ENCODE peak calls at places on chromosomes 2 and 18, in four cellular contexts. X is IMR-90, L is neuronal stem cell, K is mesenchymal stem cell. M is an unnamed sample. For H3K36me3, the result is how much of the 10 kb centered on the place peaks cover.

GRCh38 chr2:150211164-150211631 is 276.3 kb downstream of the RND3 start:
- DNase-seq in L (no peak), X (peak), K (peak), M (no peak)

GRCh38 chr2:10891391-10891790 is 20.3 kb upstream of the KCNF1 start:
- DNase-seq in L (no peak), K (no peak), X (no peak), M (no peak)

GRCh38 chr18:60163622-60164021 is 209.0 kb downstream of the MC4R start:
- DNase-seq in L (no peak), X (no peak), K (no peak), M (no peak)

GRCh38 chr2:58228272-58228671 is 12.9 kb downstream of the FANCL start:
- DNase-seq in K (no peak), X (no peak), L (no peak), M (no peak)

GRCh38 chr2:118668431-118669424 is 178.7 kb downstream of the EN1 start:
- DNase-seq in K (peak), X (peak), L (peak), M (peak)

GRCh38 chr2:73931531-73932500 is 5.1 kb downstream of the DGUOK start:
- DNase-seq in K (peak), X (peak), L (no peak), M (no peak)

GRCh38 chr18:80037300-80037699 is 3.1 kb downstream of the RBFA start:
- DNase-seq in X (no peak), L (no peak), K (no peak), M (no peak)

GRCh38 chr18:49524951-49525350 is 36.9 kb upstream of the LIPG start:
- DNase-seq in X (no peak), K (no peak), L (no peak), M (no peak)

GRCh38 chr2:178012639-178013038 is 59.9 kb downstream of the PDE11A start:
- DNase-seq in K (no peak), X (no peak), L (no peak), M (no peak)

GRCh38 chr2:181241366-181241765 is 215.8 kb upstream of the ITGA4 start:
- DNase-seq in X (no peak), L (no peak), K (no peak), M (no peak)

GRCh38 chr18:8724452-8724851 is 19.1 kb downstream of the MTCL1 start:
- DNase-seq in X (no peak), L (no peak), K (no peak), M (no peak)

GRCh38 chr18:43681661-43682060 is 404.4 kb upstream of the SYT4 start:
- DNase-seq in X (no peak), K (no peak), L (no peak), M (peak)

GRCh38 chr18:48003426-48004349 is 73.2 kb upstream of the SMAD2 start:
- DNase-seq in L (no peak), X (no peak), K (peak), M (peak)

DNA sequence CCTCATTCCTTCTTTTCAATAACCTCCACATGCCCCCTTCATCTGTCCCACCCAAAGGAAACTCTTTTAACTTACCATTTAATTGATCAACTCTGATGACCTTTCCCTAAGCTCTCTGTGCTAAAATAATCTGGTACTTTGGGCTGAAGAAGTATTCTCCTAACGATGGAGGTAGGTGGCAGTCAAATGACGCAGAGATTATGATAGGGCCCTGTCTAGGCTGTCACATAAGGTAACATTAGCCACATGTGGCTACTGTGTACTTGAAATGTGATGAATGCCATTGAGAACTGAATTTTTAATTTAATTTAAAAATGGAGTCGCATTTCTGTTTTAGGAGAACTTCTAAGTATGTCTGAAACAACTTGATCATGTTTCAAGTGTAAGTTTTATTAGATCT is 140.5 kb upstream of the TNP1 start:
- DNase-seq in K (no peak), X (no peak), L (no peak), M (no peak)
- H3K36me3 ChIP-seq in K (under half), X (under half), L (under half), M (under half)

GRCh38 chr18:58859935-58860334 is 4.7 kb upstream of the ZNF532 start:
- DNase-seq in K (no peak), X (no peak), L (no peak), M (peak)
- H3K18ac ChIP-seq in K (peak), X (peak), L (no peak), M (peak)

GRCh38 chr2:112061299-112061698 is 6.2 kb downstream of the TMEM87B start:
- DNase-seq in L (no peak), X (no peak), K (no peak), M (no peak)

GRCh38 chr2:112061840-112062239 is 6.8 kb downstream of the TMEM87B start:
- DNase-seq in K (no peak), X (no peak), L (no peak), M (no peak)

GRCh38 chr2:112065966-112066365 is 10.9 kb downstream of the TMEM87B start:
- DNase-seq in K (peak), L (no peak), X (peak), M (peak)

GRCh38 chr2:112062894-112063293 is 7.8 kb downstream of the TMEM87B start:
- DNase-seq in L (no peak), X (no peak), K (no peak), M (no peak)

GRCh38 chr2:112065486-112065885 is 10.4 kb downstream of the TMEM87B start:
- DNase-seq in X (no peak), K (peak), L (no peak), M (no peak)
- H3K36me3 ChIP-seq in X (under half), K (half or more), L (half or more), M (under half)

DNA sequence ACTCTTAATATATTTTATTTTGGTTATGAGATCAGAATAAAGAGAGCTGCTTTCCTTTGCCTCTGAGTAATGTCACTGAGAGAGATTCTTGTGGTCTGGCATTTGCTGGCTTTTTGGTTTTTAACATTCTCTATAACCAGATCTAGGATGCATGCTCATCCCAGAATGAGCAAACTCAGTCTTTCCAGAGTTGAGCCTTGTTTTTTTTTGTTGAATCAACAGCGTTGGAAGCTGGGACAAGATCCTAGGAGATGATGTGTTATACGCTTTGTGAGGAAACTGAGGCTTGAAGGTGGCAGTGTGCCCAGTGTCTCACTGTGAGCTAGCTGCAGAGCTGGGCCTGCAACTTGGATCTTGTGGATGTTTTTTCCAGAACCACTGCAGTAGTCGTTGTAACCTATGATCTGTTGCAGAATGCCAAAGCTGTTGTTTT is 19.5 kb downstream of the MYO1B start:
- DNase-seq in L (no peak), K (peak), X (peak), M (no peak)
- H3K18ac ChIP-seq in L (no peak), K (no peak), X (peak), M (no peak)

GRCh38 chr2:241092677-241093076 is 9.4 kb downstream of the MTERF4 start:
- DNase-seq in K (no peak), X (no peak), L (no peak), M (no peak)

GRCh38 chr2:241094172-241094571 is 7.9 kb downstream of the MTERF4 start:
- DNase-seq in L (no peak), X (no peak), K (no peak), M (no peak)

GRCh38 chr2:241096979-241097378 is 5.1 kb downstream of the MTERF4 start:
- DNase-seq in L (no peak), K (no peak), X (no peak), M (no peak)

GRCh38 chr2:241095594-241096290 is 6.3 kb downstream of the MTERF4 start:
- DNase-seq in K (no peak), L (no peak), X (no peak), M (no peak)

DNA sequence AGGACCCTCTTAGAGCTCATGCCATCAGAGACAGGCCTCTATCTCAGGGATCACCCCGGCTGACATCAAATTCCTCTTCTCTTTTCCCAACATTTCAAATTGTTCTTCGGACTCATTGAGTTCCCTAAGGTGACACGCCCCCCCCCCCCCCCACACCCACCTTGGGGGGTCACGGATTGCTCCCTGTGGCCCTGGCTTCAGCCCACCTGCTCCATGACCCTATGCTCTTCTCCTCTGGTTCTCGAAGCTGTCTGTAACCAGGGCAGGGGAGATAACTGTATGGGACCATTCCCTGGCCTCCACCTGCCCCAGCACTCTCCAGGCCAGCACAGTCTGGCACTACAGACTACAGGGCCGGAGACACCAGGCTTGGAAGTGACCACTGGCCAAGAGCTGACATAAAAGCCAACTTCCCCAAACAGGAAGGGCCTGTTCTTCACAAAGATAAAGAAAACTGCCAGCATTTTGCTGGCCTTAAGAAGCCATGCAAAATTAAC is 7.1 kb downstream of the MTERF4 start:
- DNase-seq in X (no peak), L (no peak), K (no peak), M (no peak)
- H3K36me3 ChIP-seq in X (under half), L (half or more), K (half or more), M (under half)

DNA sequence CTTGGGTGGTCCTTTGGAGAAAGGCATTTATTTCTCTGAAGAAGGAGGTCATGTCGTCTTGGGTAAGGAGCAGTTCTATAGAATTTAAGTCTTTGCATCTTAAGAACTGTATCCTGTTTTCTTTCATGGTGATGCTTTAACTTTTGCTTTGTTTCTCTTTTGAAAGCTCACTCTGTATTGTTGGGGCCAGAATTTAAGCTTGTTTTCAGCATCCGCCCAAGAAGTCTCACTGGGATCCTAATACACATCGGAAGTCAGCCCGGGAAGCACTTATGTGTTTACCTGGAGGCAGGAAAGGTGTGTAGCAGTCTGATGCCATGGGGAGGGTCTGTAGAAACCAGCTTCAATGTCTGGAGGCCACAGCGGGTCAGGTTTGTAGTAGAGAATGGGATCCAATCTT is 64.7 kb upstream of the TTC39C start:
- DNase-seq in K (no peak), L (no peak), X (no peak), M (peak)
- H3K18ac ChIP-seq in K (no peak), L (peak), X (no peak), M (no peak)

DNA sequence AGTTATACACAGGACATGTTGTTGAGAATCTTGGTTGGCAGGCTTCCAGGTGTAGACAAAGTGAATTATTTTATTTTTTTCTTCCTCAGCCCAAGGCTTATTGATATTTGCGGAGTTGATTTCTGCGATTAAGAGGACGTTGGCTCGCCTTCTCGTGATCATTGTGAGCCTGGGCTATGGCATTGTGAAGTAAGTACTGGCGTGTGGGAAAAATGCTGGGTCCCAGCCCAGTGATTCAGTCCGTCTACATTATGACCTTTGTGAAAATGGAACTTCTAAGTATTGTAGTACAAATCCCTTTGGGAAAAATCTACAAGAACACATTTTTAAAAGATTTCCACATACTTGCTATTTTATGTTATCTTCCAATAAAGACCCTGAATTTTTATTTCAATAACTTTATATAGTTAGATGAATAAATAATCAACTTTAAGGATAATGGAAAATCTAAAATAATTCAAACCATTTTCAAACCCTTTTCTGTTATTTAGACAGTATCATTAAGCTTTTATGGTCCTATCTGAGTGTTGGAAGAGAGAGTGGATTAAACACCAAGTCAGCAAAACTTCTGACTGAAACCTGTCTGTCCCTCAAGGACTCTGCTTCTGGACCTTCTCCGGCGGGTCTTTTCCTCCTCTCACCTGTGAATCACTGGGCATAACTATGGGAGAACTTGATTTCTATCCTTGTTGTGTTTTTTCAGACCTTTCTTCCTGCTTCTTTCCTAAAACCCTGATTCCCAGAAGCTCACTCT is 31.0 kb downstream of the TMEM87B start:
- DNase-seq in L (no peak), K (no peak), X (no peak), M (no peak)
- H3K36me3 ChIP-seq in L (half or more), K (half or more), X (half or more), M (under half)

DNA sequence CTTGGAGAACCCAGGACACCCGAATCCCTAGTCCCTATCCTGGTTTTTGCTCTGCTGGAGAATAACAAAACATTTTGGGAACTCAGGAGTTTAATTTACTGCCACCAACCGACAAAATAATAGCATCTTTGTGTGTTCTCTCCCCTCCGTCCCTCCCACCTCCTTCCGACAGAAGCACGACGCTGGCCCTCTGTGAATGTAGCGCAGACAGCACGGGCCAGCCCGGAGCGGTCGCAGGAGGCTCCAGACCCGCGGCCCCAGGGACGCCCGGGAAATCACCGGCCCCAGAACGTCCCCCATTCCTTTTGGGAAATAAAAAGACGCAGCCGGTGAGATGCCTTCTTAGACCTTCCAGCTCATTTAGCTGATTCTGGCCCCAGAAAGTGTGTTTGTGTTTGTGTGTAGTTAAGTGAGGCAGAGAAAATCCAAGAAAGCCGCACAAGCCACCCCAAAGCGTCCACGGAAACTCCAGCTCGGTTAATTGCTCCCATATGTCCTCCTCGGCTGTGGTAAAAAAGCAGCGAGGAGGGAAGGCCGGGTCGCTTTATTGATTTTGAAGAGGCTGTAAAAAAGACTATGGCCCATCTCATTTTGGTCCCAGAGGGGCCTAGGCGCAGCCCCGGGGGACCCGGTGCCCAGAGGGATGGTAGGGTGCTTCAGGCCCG is 577 bp upstream of the TANC1 start:
- DNase-seq in K (peak), L (peak), X (peak), M (peak)
- H3K18ac ChIP-seq in K (peak), L (peak), X (peak), M (peak)

DNA sequence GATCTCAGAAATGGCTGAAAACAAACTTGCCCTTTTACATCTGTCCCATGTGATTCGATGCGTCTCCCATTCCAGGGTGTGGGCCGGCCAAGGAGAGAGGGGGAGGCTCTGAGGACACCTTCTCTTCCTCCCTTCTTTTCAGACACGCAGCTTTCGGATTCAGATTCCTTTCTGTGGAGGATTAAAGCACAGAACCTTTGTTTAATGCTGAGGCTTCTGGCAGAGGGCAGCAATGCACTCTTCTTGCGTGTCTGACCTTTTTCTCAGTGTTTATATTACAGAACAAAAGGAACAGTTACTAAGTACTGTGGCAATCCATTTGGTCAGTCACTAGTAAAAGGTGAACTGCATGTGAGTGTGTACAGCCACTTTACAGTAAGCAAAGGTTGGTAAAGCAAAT is 268.9 kb upstream of the CCDC68 start:
- DNase-seq in K (peak), L (peak), X (peak), M (no peak)
- H3K36me3 ChIP-seq in K (half or more), L (half or more), X (under half), M (under half)